ENCODE peak calls at places on chromosomes 7 and 10, in eight cellular contexts. H, Q, P, V, M, N, U and F are unnamed samples.

GRCh38 chr10:92591550-92592140 is 1.3 kb upstream of the KIF11 start:
- DNase-seq in H (peak; percentile 92), Q (peak; percentile 67), P (peak; percentile 93), V (peak; percentile 59), M (peak; percentile 97), N (peak; percentile 88), U (peak; percentile 52), F (peak; percentile 87)

GRCh38 chr10:35210961-35211360 is 84.3 kb downstream of the CREM start:
- DNase-seq in H (no peak), Q (no peak), P (no peak), V (no peak), M (no peak), N (no peak), U (no peak), F (no peak)

GRCh38 chr10:4758256-4758655 is 67.8 kb upstream of the AKR1E2 start:
- DNase-seq in H (peak; percentile 33), Q (no peak), P (no peak), V (no peak), M (no peak), N (no peak), U (no peak), F (no peak)

GRCh38 chr7:115340828-115341227 is 418.9 kb downstream of the MDFIC start:
- DNase-seq in H (peak; percentile 94), Q (peak; percentile 82), P (peak; percentile 45), V (peak; percentile 41), M (peak; percentile 54), N (peak; percentile 68), U (peak; percentile 51), F (no peak)

GRCh38 chr7:131640686-131641085 is 84.3 kb upstream of the PODXL start:
- DNase-seq in H (no peak), Q (no peak), P (no peak), V (no peak), M (no peak), N (no peak), U (no peak), F (no peak)

GRCh38 chr7:22561895-22562593 is 62.1 kb upstream of the STEAP1B start:
- DNase-seq in H (peak; percentile 55), Q (no peak), P (peak; percentile 62), V (peak; percentile 62), M (no peak), N (no peak), U (no peak), F (no peak)

GRCh38 chr7:55520426-55521140 is 51.7 kb downstream of the VOPP1 start:
- DNase-seq in H (no peak), Q (no peak), P (no peak), V (no peak), M (no peak), N (no peak), U (no peak), F (no peak)

GRCh38 chr10:117719558-117719957 is 177.0 kb downstream of the EMX2 start:
- DNase-seq in H (no peak), Q (no peak), P (no peak), V (no peak), M (no peak), N (no peak), U (no peak), F (no peak)